ENCODE peak calls at places on chromosomes 3 and 15, in five cellular contexts. Y, U, C, H and F are unnamed samples.

GRCh38 chr3:99720985-99721632 is 82.7 kb downstream of the COL8A1 start:
- DNase-seq in Y (no peak), U (no peak), C (no peak), H (no peak), F (no peak)

GRCh38 chr3:31165399-31165860 is 271.0 kb upstream of the GADL1 start:
- DNase-seq in Y (no peak), U (no peak), C (no peak), H (no peak), F (no peak)

GRCh38 chr15:58457466-58457965 is 25.7 kb downstream of the LIPC start:
- DNase-seq in Y (no peak), U (peak; percentile 34), C (no peak), H (peak; percentile 88), F (no peak)

GRCh38 chr15:31328425-31328998 is 1.9 kb downstream of the KLF13 start:
- DNase-seq in Y (no peak), U (peak; percentile 63), C (no peak), H (no peak), F (no peak)

GRCh38 chr3:119702530-119703527 is at the start of gene CFAP91:
- DNase-seq in Y (peak; percentile 68), U (peak; percentile 23), C (no peak), H (peak; percentile 52), F (peak; percentile 99)

GRCh38 chr15:70401709-70402108 is 304.0 kb upstream of the TLE3 start:
- DNase-seq in Y (no peak), U (no peak), C (no peak), H (no peak), F (no peak)

GRCh38 chr3:119570229-119570628 is 9.1 kb upstream of the ADPRH start:
- DNase-seq in Y (no peak), U (no peak), C (no peak), H (no peak), F (no peak)

GRCh38 chr3:73484656-73485248 is 140.0 kb downstream of the PDZRN3 start:
- DNase-seq in Y (no peak), U (no peak), C (no peak), H (peak; percentile 51), F (no peak)

GRCh38 chr3:3160826-3161225 is 18.7 kb downstream of the CRBN start:
- DNase-seq in Y (no peak), U (no peak), C (no peak), H (no peak), F (no peak)

GRCh38 chr3:71051893-71052687 is 531.4 kb downstream of the FOXP1 start:
- DNase-seq in Y (no peak), U (no peak), C (no peak), H (no peak), F (no peak)

GRCh38 chr3:170999737-171000242 is 26.7 kb downstream of the SLC2A2 start:
- DNase-seq in Y (peak; percentile 61), U (no peak), C (peak; percentile 52), H (no peak), F (no peak)

GRCh38 chr15:90610220-90610619 is 80.5 kb downstream of the CRTC3 start:
- DNase-seq in Y (no peak), U (no peak), C (no peak), H (no peak), F (no peak)

GRCh38 chr3:98613616-98614015 is 20.2 kb upstream of the CPOX start:
- DNase-seq in Y (no peak), U (no peak), C (no peak), H (peak; percentile 24), F (no peak)

GRCh38 chr15:29888651-29889050 is 66.4 kb upstream of the TJP1 start:
- DNase-seq in Y (no peak), U (no peak), C (no peak), H (no peak), F (no peak)

GRCh38 chr3:27022096-27022761 is 347.0 kb downstream of the NEK10 start:
- DNase-seq in Y (no peak), U (no peak), C (no peak), H (no peak), F (no peak)

GRCh38 chr3:8622873-8623725 is 21.5 kb downstream of the SSUH2 start:
- DNase-seq in Y (peak; percentile 29), U (peak; percentile 84), C (peak; percentile 41), H (no peak), F (peak; percentile 89)

GRCh38 chr3:44104668-44105321 is 136.9 kb upstream of the TOPAZ1 start:
- DNase-seq in Y (peak; percentile 78), U (no peak), C (no peak), H (peak; percentile 81), F (no peak)

GRCh38 chr3:97810779-97811390 is 10.9 kb upstream of the CRYBG3 start:
- DNase-seq in Y (no peak), U (no peak), C (no peak), H (no peak), F (no peak)

GRCh38 chr15:47505712-47506542 is 211.4 kb upstream of the SEMA6D start:
- DNase-seq in Y (no peak), U (no peak), C (no peak), H (no peak), F (no peak)

GRCh38 chr15:95106781-95107180 is 875.4 kb downstream of the MCTP2 start:
- DNase-seq in Y (no peak), U (no peak), C (no peak), H (no peak), F (no peak)

GRCh38 chr15:84715442-84716035 is 400 bp downstream of the SEC11A start:
- DNase-seq in Y (no peak), U (no peak), C (no peak), H (no peak), F (no peak)

GRCh38 chr3:69746119-69746518 is 6.9 kb downstream of the MITF start:
- DNase-seq in Y (no peak), U (no peak), C (no peak), H (no peak), F (no peak)

GRCh38 chr3:127491323-127491722 is 99.2 kb downstream of the TPRA1 start:
- DNase-seq in Y (no peak), U (no peak), C (no peak), H (no peak), F (no peak)

GRCh38 chr3:127489357-127489756 is 101.2 kb downstream of the TPRA1 start:
- DNase-seq in Y (no peak), U (no peak), C (no peak), H (no peak), F (peak; percentile 27)

GRCh38 chr3:127491909-127492308 is 98.6 kb downstream of the TPRA1 start:
- DNase-seq in Y (no peak), U (no peak), C (no peak), H (no peak), F (no peak)

GRCh38 chr3:127488740-127489139 is 101.8 kb downstream of the TPRA1 start:
- DNase-seq in Y (no peak), U (no peak), C (no peak), H (no peak), F (no peak)

DNA sequence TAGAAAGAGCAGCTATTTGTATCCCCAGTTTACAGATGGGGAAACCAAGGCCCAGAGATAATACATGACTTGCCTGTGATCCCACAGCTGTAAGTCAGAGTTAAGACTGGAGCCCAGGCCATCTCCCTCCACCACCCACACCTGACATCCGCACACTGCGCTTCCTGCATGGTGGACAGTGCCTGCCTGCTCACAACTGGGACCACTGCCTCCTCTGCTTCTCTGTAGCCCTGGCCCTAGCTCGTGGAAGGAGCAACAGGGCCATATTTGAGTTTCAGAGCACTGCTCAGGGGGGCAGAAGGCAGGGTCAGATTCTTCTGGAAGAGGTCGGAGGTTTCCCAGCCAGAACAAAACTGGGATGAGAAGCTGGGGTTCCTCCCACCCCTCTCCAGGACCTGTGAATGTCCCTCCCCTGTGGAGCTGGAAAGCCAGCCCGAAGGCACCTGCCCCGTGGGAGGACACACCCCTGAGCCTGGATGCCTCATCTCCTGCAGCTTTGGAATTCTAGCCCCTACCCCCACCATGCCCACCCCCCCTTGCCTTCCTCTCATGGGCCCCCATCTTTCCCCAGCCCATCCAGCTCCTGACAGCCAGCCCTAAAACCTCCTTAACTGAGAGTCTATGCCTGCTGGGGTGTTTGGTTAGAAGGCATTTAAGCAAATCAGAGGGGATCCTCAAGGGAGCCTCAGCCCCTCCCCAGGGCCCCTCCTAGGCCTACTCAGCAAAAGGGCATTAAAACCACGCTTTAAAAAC is 100.1 kb downstream of the TPRA1 start:
- DNase-seq in Y (no peak), U (no peak), C (no peak), H (no peak), F (peak; percentile 30)
- H3K9me3 ChIP-seq in Y (no peaks in the 10 kb centered on the region), U (no peaks in the 10 kb centered on the region), C (no peaks in the 10 kb centered on the region), H (no peaks in the 10 kb centered on the region), F (peaks cover 24% of the 10 kb centered on the region)

GRCh38 chr3:5054098-5054497 is 68.0 kb upstream of the ARL8B start:
- DNase-seq in Y (no peak), U (no peak), C (no peak), H (no peak), F (no peak)

GRCh38 chr3:5052247-5052646 is 69.8 kb upstream of the ARL8B start:
- DNase-seq in Y (no peak), U (no peak), C (no peak), H (no peak), F (no peak)

GRCh38 chr3:5055352-5056004 is 66.6 kb upstream of the ARL8B start:
- DNase-seq in Y (no peak), U (no peak), C (no peak), H (no peak), F (no peak)

GRCh38 chr3:5051772-5052171 is 70.3 kb upstream of the ARL8B start:
- DNase-seq in Y (no peak), U (no peak), C (no peak), H (peak; percentile 35), F (no peak)

DNA sequence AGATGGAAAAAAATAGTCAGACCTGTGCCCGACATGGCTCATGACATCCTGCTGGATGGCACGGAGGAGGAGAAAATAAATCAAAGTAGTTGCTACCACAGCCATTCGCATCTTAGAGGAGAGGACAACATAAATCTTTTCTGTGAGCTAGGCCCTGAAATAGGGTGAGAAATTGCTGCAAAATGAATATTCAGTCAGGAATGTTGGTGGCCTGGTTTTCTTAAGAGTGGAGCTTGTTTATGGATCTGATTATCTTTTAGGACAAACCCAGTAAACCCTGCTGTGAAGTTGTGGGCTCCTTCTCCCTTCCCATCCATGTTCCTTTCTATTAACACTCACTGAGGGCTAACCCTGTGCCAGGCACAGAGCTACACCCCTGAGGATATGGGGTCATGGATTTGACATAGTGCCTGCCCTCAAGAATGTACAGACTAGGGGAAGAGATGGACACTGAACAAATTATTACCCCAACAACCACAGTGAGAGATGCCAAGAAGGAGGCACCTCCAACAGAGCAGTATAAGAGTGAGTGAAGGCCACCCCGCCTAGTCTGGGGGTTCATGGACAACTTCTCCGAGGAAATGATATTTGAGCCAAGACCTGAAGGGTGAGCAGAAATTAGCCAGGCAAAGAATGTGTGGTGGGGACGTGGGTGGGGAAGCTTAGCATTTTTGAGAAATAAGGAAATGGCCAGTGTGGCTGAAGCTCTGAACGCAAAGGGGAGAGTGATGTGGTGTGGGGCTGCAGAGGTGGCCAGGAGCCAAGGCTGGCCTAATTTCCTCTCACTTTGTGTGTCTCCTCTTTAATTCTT is 68.9 kb upstream of the ARL8B start:
- DNase-seq in Y (no peak), U (no peak), C (no peak), H (no peak), F (no peak)
- TF ChIP-seq SRF in Y (no peak), U (no peak), C (no peak), H (no peak), F (no peak)

DNA sequence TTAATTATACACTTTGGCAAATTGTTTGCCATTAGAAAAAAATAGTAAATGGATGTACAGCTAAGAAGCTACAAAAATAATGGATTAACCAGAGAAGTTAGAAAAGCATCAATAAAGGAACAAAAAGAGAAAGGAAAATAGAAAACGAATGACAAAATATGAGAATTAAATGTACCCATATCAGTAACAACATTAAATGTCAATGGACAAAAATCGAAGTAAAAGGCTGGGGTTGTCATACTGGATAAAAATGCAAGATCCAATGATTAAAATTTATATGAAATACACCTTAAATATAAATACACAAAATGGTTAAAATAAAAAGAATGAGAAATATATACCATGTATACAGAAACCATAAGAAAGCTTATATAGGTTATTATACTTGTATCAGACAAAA is 470.6 kb downstream of the OCA2 start:
- DNase-seq in Y (no peak), U (no peak), C (no peak), H (no peak), F (no peak)
- H3K9me3 ChIP-seq in Y (peaks cover 20% of the 10 kb centered on the region), U (no peaks in the 10 kb centered on the region), C (peaks cover 26% of the 10 kb centered on the region), H (no peaks in the 10 kb centered on the region), F (peaks cover 12% of the 10 kb centered on the region)

GRCh38 chr15:73442436-73442835 is 528 bp upstream of the REC114 start:
- DNase-seq in Y (no peak), U (no peak), C (no peak), H (no peak), F (no peak)
- TF ChIP-seq SRF in Y (no peak), U (no peak), C (no peak), H (no peak), F (no peak)